ENCODE peak calls at places on chromosomes 6 and 20, in six cellular contexts. Z is lower leg skin; X is lung; P is CD4-positive, alpha-beta memory T cell; G is lower lobe of right lung; N is tibial nerve. C is an unnamed sample.

GRCh38 chr20:45174434-45175364 is at the start of gene PI3:
- DNase-seq in G (peak), P (no peak), N (no peak), Z (no peak), X (peak), C (no peak)

GRCh38 chr6:162964703-162965140 is 236.9 kb downstream of the PACRG start:
- DNase-seq in N (peak), X (peak), P (no peak), Z (peak), G (no peak), C (no peak)

GRCh38 chr6:137804647-137805046 is 62.4 kb upstream of the TNFAIP3 start:
- DNase-seq in Z (no peak), G (no peak), N (no peak), P (no peak), X (no peak), C (no peak)

GRCh38 chr6:100796049-100796823 is 84.9 kb downstream of the ASCC3 start:
- DNase-seq in P (no peak), X (no peak), N (no peak), Z (no peak), G (no peak), C (no peak)

GRCh38 chr6:154510144-154510905 is at the start of gene CNKSR3:
- DNase-seq in G (peak), P (no peak), N (peak), X (peak), Z (peak), C (peak)

GRCh38 chr6:15444881-15445280 is 199.0 kb downstream of the JARID2 start:
- DNase-seq in P (no peak), G (no peak), N (no peak), Z (no peak), X (no peak), C (no peak)

GRCh38 chr6:148396411-148396810 is 53.8 kb downstream of the SASH1 start:
- DNase-seq in Z (no peak), P (no peak), N (no peak), X (no peak), G (no peak), C (no peak)

GRCh38 chr20:36848078-36848660 is 27.8 kb upstream of the TLDC2 start:
- DNase-seq in G (no peak), Z (no peak), P (no peak), N (peak), X (no peak), C (no peak)

GRCh38 chr6:70636589-70636988 is 31.1 kb upstream of the SMAP1 start:
- DNase-seq in G (no peak), Z (no peak), P (no peak), X (no peak), N (no peak), C (no peak)

GRCh38 chr6:118712955-118713354 is 61.6 kb upstream of the CEP85L start:
- DNase-seq in G (no peak), Z (no peak), P (no peak), N (no peak), X (no peak), C (no peak)

GRCh38 chr20:2005359-2005758 is 11.5 kb upstream of the PDYN start:
- DNase-seq in G (no peak), P (no peak), N (no peak), Z (no peak), X (no peak), C (peak)

GRCh38 chr6:122798099-122798641 is 9.1 kb downstream of the SMPDL3A start:
- DNase-seq in G (no peak), Z (no peak), P (no peak), X (no peak), N (no peak), C (no peak)

GRCh38 chr6:155091756-155092155 is 96.6 kb downstream of the TIAM2 start:
- DNase-seq in P (no peak), N (no peak), G (no peak), Z (no peak), X (no peak), C (no peak)

GRCh38 chr20:62258499-62259293 is 20.4 kb downstream of the OSBPL2 start:
- DNase-seq in P (no peak), X (no peak), G (no peak), Z (no peak), N (peak), C (no peak)

GRCh38 chr20:32893878-32894483 is 35.3 kb downstream of the EFCAB8 start:
- DNase-seq in P (no peak), X (no peak), N (no peak), G (no peak), Z (no peak), C (no peak)

GRCh38 chr6:139648430-139649000 is 274.1 kb upstream of the CITED2 start:
- DNase-seq in X (no peak), G (no peak), N (no peak), Z (no peak), P (no peak), C (no peak)

DNA sequence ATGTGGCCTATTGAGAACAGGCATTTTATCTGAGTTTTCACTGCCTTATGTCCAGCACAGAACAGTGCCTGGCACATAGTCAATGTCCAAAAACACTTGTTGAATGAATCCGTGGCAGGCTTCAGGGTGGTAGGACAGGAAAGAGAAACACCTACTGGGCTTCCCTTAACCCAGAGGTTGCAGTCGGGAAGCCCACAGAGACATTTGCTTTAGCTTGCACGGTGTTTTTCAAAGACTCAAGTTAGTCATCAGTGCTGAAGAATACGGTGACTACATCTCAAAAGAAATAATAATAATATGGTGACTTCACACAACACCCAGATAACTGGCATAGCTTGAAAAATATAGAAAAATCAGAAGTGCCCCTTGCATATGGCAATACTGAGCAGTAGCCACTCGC is 160.4 kb downstream of the CD83 start:
- DNase-seq in G (no peak), Z (no peak), P (no peak), N (no peak), X (no peak), C (no peak)
- H3K4me3 ChIP-seq in G (no peak), Z (no peak), P (no peak), N (no peak), X (no peak), C (no peak)

GRCh38 chr6:131948221-131948661 is 2.9 kb downstream of the CCN2 start:
- DNase-seq in N (no peak), G (no peak), Z (no peak), X (no peak), P (no peak), C (no peak)

GRCh38 chr6:131950767-131951575 is at the start of gene CCN2:
- DNase-seq in X (peak), N (peak), Z (peak), G (peak), P (no peak), C (peak)

GRCh38 chr6:131949909-131950766 is 1.0 kb downstream of the CCN2 start:
- DNase-seq in N (peak), P (no peak), Z (peak), X (peak), G (peak), C (peak)

GRCh38 chr6:131948692-131949614 is 2.2 kb downstream of the CCN2 start:
- DNase-seq in P (no peak), X (no peak), G (no peak), Z (no peak), N (peak), C (no peak)

DNA sequence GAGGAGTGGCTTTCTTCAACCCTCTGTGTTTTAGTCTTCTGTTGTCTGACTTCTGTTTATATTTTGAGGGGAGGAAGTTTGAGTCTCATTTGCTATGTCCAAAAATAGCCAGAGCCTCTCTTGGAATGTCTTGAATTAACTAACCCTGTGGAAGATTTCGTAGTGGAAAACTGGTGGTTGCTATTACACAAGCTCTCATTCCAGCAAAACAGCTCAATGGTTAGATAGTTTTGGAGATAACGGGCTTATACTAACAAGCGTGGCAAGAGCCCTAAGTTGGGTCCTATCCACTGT is 1.6 kb downstream of the CCN2 start:
- DNase-seq in N (peak), X (no peak), P (no peak), G (no peak), Z (no peak), C (no peak)
- H3K4me3 ChIP-seq in N (peak), X (peak), P (no peak), G (peak), Z (peak), C (peak)

GRCh38 chr6:158909938-158910337 is 90.1 kb downstream of the RSPH3 start:
- DNase-seq in P (no peak), G (no peak), Z (no peak), X (no peak), N (no peak), C (no peak)
- H3K4me3 ChIP-seq in P (no peak), G (peak), Z (no peak), X (no peak), N (no peak), C (no peak)

GRCh38 chr6:117549606-117550005 is 52.7 kb downstream of the GOPC start:
- DNase-seq in X (no peak), N (no peak), P (peak), G (no peak), Z (no peak), C (no peak)
- H3K4me3 ChIP-seq in X (no peak), N (no peak), P (no peak), G (no peak), Z (no peak), C (no peak)

DNA sequence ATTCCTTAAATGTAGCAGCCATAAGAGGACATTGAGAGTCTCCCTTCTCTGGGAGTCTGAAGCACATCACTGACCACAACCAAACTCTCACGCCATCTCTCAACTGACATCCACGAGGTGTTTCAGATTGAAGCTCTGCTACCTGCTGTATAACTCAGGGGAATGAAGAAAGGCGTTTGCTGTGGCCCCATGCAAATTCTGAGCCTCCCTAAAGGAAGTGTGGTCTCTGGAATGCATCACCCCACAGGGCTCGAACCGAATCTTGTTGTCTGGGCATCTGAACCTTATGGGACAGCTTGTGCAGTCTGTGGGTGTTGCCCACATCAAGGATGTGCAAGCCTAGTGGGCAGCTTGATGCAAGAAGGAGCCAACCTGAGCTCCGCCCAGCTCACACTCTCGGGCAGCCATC is 10.9 kb downstream of the PMEPA1 start:
- DNase-seq in G (no peak), P (no peak), Z (no peak), X (no peak), N (no peak), C (no peak)
- H3K4me3 ChIP-seq in G (no peak), P (no peak), Z (no peak), X (no peak), N (no peak), C (peak)

DNA sequence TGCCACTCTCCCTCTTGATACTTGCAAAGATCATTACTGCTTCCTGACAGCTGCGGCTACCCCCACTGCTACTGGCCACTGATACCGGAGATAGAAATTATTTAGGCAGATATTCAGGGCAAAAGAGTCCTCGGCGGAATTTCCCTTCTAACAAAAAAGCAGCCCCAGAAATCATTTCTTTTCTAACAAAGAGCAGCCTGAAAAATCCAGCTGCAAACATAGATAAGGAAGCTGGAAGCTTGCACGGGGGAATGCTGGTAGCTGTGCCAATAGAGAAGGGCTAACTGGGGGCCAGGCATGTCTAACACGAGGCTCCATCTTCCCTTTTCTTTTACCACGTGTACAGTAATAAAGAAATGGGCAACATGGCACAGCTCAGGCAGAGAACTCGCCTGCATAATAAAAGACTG is 6.2 kb downstream of the TP53RK start:
- DNase-seq in X (no peak), N (no peak), Z (no peak), G (no peak), P (no peak), C (peak)
- H3K4me3 ChIP-seq in X (no peak), N (no peak), Z (no peak), G (peak), P (no peak), C (peak)

GRCh38 chr6:39821739-39822532 is 29.8 kb downstream of the DAAM2 start:
- DNase-seq in G (no peak), N (no peak), X (no peak), Z (no peak), P (no peak), C (no peak)
- H3K4me3 ChIP-seq in G (peak), N (peak), X (no peak), Z (no peak), P (no peak), C (peak)

GRCh38 chr6:35564733-35565132 is 52.0 kb upstream of the TULP1 start:
- DNase-seq in G (no peak), P (no peak), Z (no peak), X (no peak), N (no peak), C (no peak)

GRCh38 chr6:35558571-35558970 is 45.9 kb upstream of the TULP1 start:
- DNase-seq in X (no peak), P (no peak), G (no peak), N (no peak), Z (no peak), C (no peak)

GRCh38 chr6:35566794-35567193 is 54.1 kb upstream of the TULP1 start:
- DNase-seq in Z (no peak), N (no peak), G (no peak), P (no peak), X (no peak), C (no peak)

GRCh38 chr6:35561113-35561512 is 48.4 kb upstream of the TULP1 start:
- DNase-seq in X (no peak), Z (no peak), G (no peak), P (no peak), N (no peak), C (no peak)

DNA sequence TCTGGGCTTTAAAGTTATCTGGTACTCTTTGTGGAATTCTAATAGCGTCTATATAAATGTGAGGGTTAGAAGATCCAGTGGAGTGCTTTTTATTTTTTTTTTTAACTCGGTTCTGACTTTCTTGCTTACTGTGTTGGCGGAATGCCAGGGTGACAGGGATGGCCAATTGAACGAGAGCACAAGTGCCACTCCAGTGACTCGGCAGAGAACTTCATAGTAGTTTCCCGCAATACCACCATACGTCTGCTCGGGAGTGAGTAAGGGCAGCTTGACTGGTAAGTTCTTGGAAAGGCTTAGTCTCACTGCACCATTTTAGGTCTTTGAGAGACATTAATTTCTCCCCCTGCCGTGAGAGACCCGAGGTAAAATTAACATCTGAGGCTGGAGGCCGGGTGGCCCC is 49.4 kb upstream of the TULP1 start:
- DNase-seq in Z (no peak), N (no peak), X (peak), G (peak), P (no peak), C (no peak)
- H3K4me3 ChIP-seq in Z (no peak), N (no peak), X (no peak), G (no peak), P (no peak), C (no peak)

DNA sequence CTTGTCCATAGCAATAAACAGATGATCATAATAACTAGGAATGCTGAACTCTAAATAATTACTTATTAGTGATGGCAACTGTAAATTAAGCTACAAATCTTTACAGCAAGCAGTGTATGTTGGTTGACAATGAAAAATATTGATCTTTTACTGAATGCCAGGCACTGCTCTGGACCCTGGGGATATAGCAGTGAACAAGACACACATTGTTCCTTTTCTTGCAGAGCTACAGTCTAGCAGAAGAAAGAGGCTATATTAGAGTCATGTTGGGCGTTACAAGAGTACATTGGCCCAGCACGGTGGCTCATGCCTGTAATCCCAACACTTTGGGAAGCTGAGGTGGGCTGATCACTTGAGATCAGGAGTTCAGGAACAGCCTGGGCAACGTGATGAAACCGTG is 11.5 kb downstream of the PXT1 start:
- DNase-seq in N (no peak), X (no peak), Z (no peak), P (no peak), G (no peak), C (no peak)
- H3K4me3 ChIP-seq in N (no peak), X (no peak), Z (no peak), P (no peak), G (no peak), C (no peak)

GRCh38 chr6:53691252-53691651 is 25.7 kb upstream of the KLHL31 start:
- DNase-seq in Z (no peak), G (no peak), P (no peak), X (no peak), N (no peak), C (no peak)

GRCh38 chr6:53694800-53695394 is 29.3 kb upstream of the KLHL31 start:
- DNase-seq in N (no peak), P (no peak), Z (no peak), G (no peak), X (no peak), C (no peak)

GRCh38 chr6:53691667-53692133 is 26.1 kb upstream of the KLHL31 start:
- DNase-seq in N (no peak), Z (no peak), G (no peak), X (no peak), P (no peak), C (no peak)

GRCh38 chr6:53696351-53696750 is 30.8 kb upstream of the KLHL31 start:
- DNase-seq in G (no peak), X (no peak), N (no peak), Z (no peak), P (no peak), C (no peak)

GRCh38 chr6:53692172-53692571 is 26.6 kb upstream of the KLHL31 start:
- DNase-seq in N (no peak), Z (no peak), P (no peak), G (no peak), X (no peak), C (no peak)
- H3K4me3 ChIP-seq in N (no peak), Z (no peak), P (no peak), G (no peak), X (no peak), C (no peak)